ENCODE peak calls at places on chromosomes 3 and 15, in nine cellular contexts. P is left ventricle myocardium inferior; F is cardiac muscle cell; U is endothelial cell; R is activated naive CD8-positive, alpha-beta T cell treated with anti-CD3 and anti-CD28 coated beads for 36 hours; V is stimulated activated CD8-positive, alpha-beta memory T cell treated with anti-CD3 and anti-CD28 coated beads, Interleukin-7, amount 100 ng/mL, for 1 hour; L is H7; A is NCI-H1436; H is fibroblast of mammary gland. Y is an unnamed sample.

GRCh38 chr3:535566-536416 is 339.2 kb downstream of the CHL1 start:
- DNase-seq in P (peak), F (peak), U (no peak), R (peak), V (no peak), L (peak), A (peak), H (peak), Y (peak)

GRCh38 chr3:195001961-195002861 is 268.7 kb downstream of the XXYLT1 start:
- DNase-seq in P (peak), F (peak), U (peak), R (peak), V (no peak), L (peak), A (peak), H (peak), Y (peak)

GRCh38 chr3:149579838-149580542 is 77.8 kb downstream of the WWTR1 start:
- DNase-seq in P (no peak), F (peak), U (no peak), R (no peak), V (no peak), L (no peak), A (no peak), H (peak), Y (no peak)

GRCh38 chr3:99863002-99863401 is 45.3 kb downstream of the CMSS1 start:
- DNase-seq in P (no peak), F (no peak), U (no peak), R (no peak), V (no peak), L (no peak), A (no peak), H (no peak), Y (no peak)

GRCh38 chr15:90520365-90520764 is 9.4 kb upstream of the CRTC3 start:
- DNase-seq in P (no peak), F (no peak), U (no peak), R (no peak), V (no peak), L (no peak), A (no peak), H (no peak), Y (no peak)

GRCh38 chr3:152222327-152222726 is 46.4 kb upstream of the MBNL1 start:
- DNase-seq in P (no peak), F (peak), U (no peak), R (no peak), V (no peak), L (no peak), A (no peak), H (peak), Y (no peak)

GRCh38 chr15:40338041-40338657 is 2.6 kb downstream of the CCDC9B start:
- DNase-seq in P (peak), F (peak), U (peak), R (peak), V (peak), L (peak), A (peak), H (peak), Y (peak)

GRCh38 chr15:56802164-56802563 is 68.9 kb upstream of the ZNF280D start:
- DNase-seq in P (no peak), F (no peak), U (no peak), R (no peak), V (no peak), L (no peak), A (no peak), H (no peak), Y (no peak)

GRCh38 chr15:62603757-62604156 is 438.7 kb upstream of the C2CD4B start:
- DNase-seq in P (no peak), F (peak), U (no peak), R (no peak), V (no peak), L (no peak), A (no peak), H (peak), Y (no peak)

GRCh38 chr3:48600711-48601621 is 5.8 kb upstream of the COL7A1 start:
- DNase-seq in P (no peak), F (no peak), U (no peak), R (no peak), V (no peak), L (no peak), A (no peak), H (no peak), Y (no peak)

GRCh38 chr3:178479446-178479845 is 56.8 kb upstream of the KCNMB2 start:
- DNase-seq in P (no peak), F (no peak), U (no peak), R (no peak), V (no peak), L (no peak), A (no peak), H (no peak), Y (no peak)

GRCh38 chr3:158808697-158809096 is 6.8 kb downstream of the MFSD1 start:
- DNase-seq in P (no peak), F (peak), U (no peak), R (no peak), V (no peak), L (no peak), A (no peak), H (peak), Y (no peak)

Y was measured in testis.